ENCODE peak calls at places on chromosomes 16 and 17, in four cellular contexts. A is tibial artery; J is endodermal cell; S is effector memory CD4-positive, alpha-beta T cell. Q is an unnamed sample. For H3K4me1, the result is how much of the 10 kb centered on the place peaks cover.

GRCh38 chr17:28570716-28571254 is 539 bp downstream of the PIGS start:
- DNase-seq in A (no peak), S (peak), J (peak), Q (no peak)

GRCh38 chr16:49856741-49857330 is 924 bp upstream of the ZNF423 start:
- DNase-seq in J (peak), S (no peak), A (peak), Q (no peak)

GRCh38 chr16:8108991-8109509 is 481.3 kb downstream of the TMEM114 start:
- DNase-seq in J (no peak), S (no peak), A (no peak), Q (no peak)

GRCh38 chr16:57374067-57374534 is 1.8 kb downstream of the CX3CL1 start:
- DNase-seq in A (peak), S (no peak), J (no peak), Q (no peak)

GRCh38 chr17:60577147-60577925 is 22.7 kb upstream of the PPM1D start:
- DNase-seq in S (no peak), J (peak), A (no peak), Q (peak)

GRCh38 chr16:79381552-79382042 is 218.9 kb downstream of the MAF start:
- DNase-seq in J (no peak), A (no peak), S (no peak), Q (no peak)

GRCh38 chr16:68927016-68927415 is 83.7 kb downstream of the TANGO6 start:
- DNase-seq in S (no peak), J (no peak), A (no peak), Q (no peak)

GRCh38 chr17:39867084-39867890 is 715 bp upstream of the ZPBP2 start:
- DNase-seq in A (no peak), S (peak), J (no peak), Q (no peak)

GRCh38 chr17:77475012-77475976 is 334.5 kb downstream of the SEC14L1 start:
- DNase-seq in A (no peak), S (peak), J (no peak), Q (no peak)

GRCh38 chr17:32610943-32611342 is 124.2 kb downstream of the CDK5R1 start:
- DNase-seq in A (no peak), S (no peak), J (no peak), Q (no peak)

GRCh38 chr16:79597277-79597676 is 3.3 kb downstream of the MAF start:
- DNase-seq in A (no peak), J (no peak), S (no peak), Q (no peak)

GRCh38 chr17:2089021-2089422 is 34.1 kb downstream of the HIC1 start:
- DNase-seq in S (no peak), J (no peak), A (no peak), Q (no peak)

GRCh38 chr17:17497065-17497844 is 1.1 kb upstream of the RASD1 start:
- DNase-seq in A (peak), J (no peak), S (no peak), Q (peak)

GRCh38 chr17:67557921-67558320 is 159.8 kb upstream of the NOL11 start:
- DNase-seq in J (peak), S (no peak), A (no peak), Q (no peak)

GRCh38 chr16:56349711-56350161 is 75.6 kb downstream of the AMFR start:
- DNase-seq in J (no peak), S (no peak), A (peak), Q (peak)

GRCh38 chr17:75647061-75647460 is 13.8 kb downstream of the SMIM5 start:
- DNase-seq in S (no peak), J (peak), A (no peak), Q (no peak)

GRCh38 chr16:49921791-49922456 is 66.0 kb upstream of the ZNF423 start:
- DNase-seq in A (peak), S (no peak), J (peak), Q (no peak)

GRCh38 chr16:1244881-1245280 is 4.4 kb downstream of the TPSAB1 start:
- DNase-seq in A (no peak), J (no peak), S (no peak), Q (peak)

GRCh38 chr16:3266873-3267537 is 10.6 kb upstream of the MEFV start:
- DNase-seq in A (no peak), J (peak), S (no peak), Q (no peak)

GRCh38 chr17:17561408-17562144 is 29.9 kb downstream of the PEMT start:
- DNase-seq in S (no peak), A (peak), J (no peak), Q (no peak)

GRCh38 chr16:69005641-69006355 is 99.7 kb upstream of the HAS3 start:
- DNase-seq in J (no peak), S (no peak), A (no peak), Q (no peak)

GRCh38 chr17:77381731-77382130 is 241.0 kb downstream of the SEC14L1 start:
- DNase-seq in S (no peak), J (no peak), A (no peak), Q (no peak)

GRCh38 chr16:81401035-81401950 is 43.3 kb upstream of the CMIP start:
- DNase-seq in J (no peak), A (peak), S (no peak), Q (peak)

GRCh38 chr16:46730126-46730525 is 18.0 kb downstream of the MYLK3 start:
- DNase-seq in A (no peak), J (no peak), S (no peak), Q (no peak)

GRCh38 chr16:15961060-15961511 is 11.7 kb downstream of the ABCC1 start:
- DNase-seq in A (no peak), J (no peak), S (peak), Q (no peak)

GRCh38 chr16:48611329-48612137 is 1.6 kb upstream of the N4BP1 start:
- DNase-seq in S (peak), J (peak), A (no peak), Q (peak)

GRCh38 chr17:35241520-35241919 is 1.4 kb upstream of the SLFN5 start:
- DNase-seq in A (no peak), S (peak), J (peak), Q (no peak)

GRCh38 chr17:82933911-82934310 is 94.1 kb upstream of the ZNF750 start:
- DNase-seq in A (peak), J (no peak), S (no peak), Q (peak)

DNA sequence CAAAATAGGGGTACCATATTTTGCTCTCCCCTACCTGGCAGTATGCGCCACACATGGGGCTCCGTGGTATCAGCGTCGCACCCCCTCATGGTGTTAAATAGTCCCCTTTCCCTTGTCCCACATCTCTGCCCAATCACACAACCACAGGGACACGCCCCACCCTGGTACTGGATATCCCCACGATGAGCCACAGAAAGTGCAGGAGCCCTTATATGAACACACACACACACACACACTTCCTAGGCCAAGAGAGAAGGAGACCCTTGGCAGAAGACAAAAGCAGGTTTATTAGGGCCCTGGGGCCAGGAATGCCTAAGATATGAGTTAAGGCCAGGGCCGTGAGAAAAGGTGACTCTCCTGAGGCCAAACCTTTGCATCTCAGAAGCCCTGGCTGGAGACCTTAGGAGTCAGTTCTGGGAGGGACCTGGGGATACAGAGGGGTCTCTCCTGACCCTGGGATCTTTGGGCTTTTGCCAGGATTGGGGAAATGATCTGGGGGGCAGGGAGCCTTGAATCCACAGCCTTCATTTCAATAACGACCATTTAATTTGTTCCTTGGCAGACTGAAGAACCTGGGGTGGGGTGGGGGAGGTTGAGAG is 11.6 kb downstream of the COPZ2 start:
- DNase-seq in J (no peak), A (peak), S (no peak), Q (peak)
- H3K27ac ChIP-seq in J (no peak), A (peak), S (no peak), Q (peak)

GRCh38 chr16:14308357-14308723 is 237.2 kb downstream of the MRTFB start:
- DNase-seq in J (no peak), S (no peak), A (no peak), Q (no peak)

GRCh38 chr16:14307623-14308356 is 236.7 kb downstream of the MRTFB start:
- DNase-seq in J (peak), S (no peak), A (peak), Q (no peak)

GRCh38 chr16:14310519-14310991 is 239.4 kb downstream of the MRTFB start:
- DNase-seq in A (no peak), S (no peak), J (peak), Q (no peak)

GRCh38 chr16:14309001-14309886 is 238.1 kb downstream of the MRTFB start:
- DNase-seq in J (peak), S (no peak), A (no peak), Q (no peak)

DNA sequence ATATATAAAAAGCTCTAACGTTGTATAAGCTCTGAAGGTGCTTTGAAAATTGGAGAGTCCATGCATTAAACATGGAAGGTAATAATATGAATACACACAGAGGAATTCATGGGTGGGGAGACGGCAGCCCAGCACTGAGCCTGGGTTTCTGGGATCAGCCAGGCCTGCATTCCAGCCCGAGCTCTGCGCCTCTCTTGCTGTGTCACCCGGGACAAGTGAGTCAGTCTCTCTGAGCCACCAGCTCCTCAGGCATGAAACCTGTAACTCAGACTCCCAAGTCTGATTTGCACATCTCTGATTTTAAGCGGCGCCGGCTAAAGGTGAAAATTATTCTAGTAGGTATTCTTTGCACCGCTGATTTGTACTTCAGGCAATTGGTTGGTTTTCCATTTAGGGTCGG is 238.8 kb downstream of the MRTFB start:
- DNase-seq in S (no peak), A (no peak), J (peak), Q (no peak)
- H3K4me1 ChIP-seq in S (under half), A (half or more), J (under half), Q (under half)

DNA sequence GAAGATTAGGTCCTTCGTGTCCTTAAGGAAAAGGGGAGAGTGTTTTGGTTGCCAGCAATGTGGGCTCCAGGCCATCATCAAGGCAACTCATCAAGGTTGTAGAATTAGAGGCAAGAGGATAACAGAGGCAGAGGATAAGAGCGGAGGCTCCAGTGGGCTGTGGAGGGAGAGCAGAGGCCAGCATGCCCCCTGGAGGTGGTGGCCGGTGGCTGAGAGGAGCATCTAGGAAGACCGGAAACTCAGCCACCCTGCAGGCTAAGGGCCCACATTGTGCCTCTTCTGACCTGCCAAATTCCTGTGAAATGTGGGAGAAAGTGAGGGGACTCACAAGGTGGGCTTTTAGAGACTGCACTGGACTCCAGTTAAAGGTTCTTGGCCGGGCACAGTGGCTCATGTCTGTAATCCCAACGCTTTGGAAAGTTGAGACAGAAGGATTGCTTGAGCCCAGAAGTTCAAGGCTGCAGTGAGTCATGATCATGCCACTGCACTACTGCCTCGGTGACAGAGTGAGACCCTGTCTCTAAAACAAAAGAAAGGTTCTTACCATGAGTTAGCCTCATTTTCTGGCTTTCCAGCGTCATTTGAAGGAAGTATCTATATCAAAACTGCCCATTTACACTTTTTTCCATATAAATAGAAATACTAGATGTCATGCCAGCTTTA is 62.7 kb upstream of the ADORA2B start:
- DNase-seq in S (no peak), A (no peak), J (peak), Q (no peak)
- H3K27ac ChIP-seq in S (no peak), A (no peak), J (no peak), Q (no peak)

DNA sequence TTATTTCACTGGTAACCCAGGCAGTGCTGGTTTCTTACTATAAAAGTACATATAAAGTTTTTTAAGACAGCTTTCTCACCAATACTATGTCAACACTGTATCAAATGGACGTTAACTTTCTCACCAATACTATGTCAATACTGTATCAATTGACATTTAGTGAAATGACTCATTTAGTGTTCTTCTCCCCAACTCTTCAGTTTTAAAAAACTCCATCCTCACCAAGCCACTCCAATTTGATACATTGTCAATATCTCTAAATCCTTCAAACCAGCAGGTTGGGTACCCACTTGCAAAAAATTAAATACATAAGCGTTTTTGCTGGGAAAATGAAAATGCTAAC is 4.8 kb downstream of the TOB1 start:
- DNase-seq in J (no peak), S (no peak), A (no peak), Q (no peak)
- H3K4me1 ChIP-seq in J (under half), S (under half), A (under half), Q (under half)

GRCh38 chr16:89442990-89443726 is 47.2 kb downstream of the ANKRD11 start:
- DNase-seq in S (no peak), A (no peak), J (no peak), Q (peak)
- H3K27ac ChIP-seq in S (peak), A (peak), J (peak), Q (peak)

GRCh38 chr17:57624390-57624789 is 120.7 kb downstream of the CCDC182 start:
- DNase-seq in A (peak), J (no peak), S (no peak), Q (no peak)

GRCh38 chr17:57625511-57625910 is 119.6 kb downstream of the CCDC182 start:
- DNase-seq in S (no peak), J (no peak), A (no peak), Q (no peak)

GRCh38 chr17:57622327-57622885 is 122.7 kb downstream of the CCDC182 start:
- DNase-seq in J (no peak), S (no peak), A (no peak), Q (no peak)

GRCh38 chr17:57622886-57623433 is 122.1 kb downstream of the CCDC182 start:
- DNase-seq in A (peak), J (no peak), S (no peak), Q (no peak)

GRCh38 chr17:57623620-57624019 is 121.5 kb downstream of the CCDC182 start:
- DNase-seq in S (no peak), J (no peak), A (peak), Q (no peak)
- H3K4me1 ChIP-seq in S (under half), J (under half), A (under half), Q (under half)